ENCODE peak calls at places on chromosomes 13 and 19, in ten cellular contexts. N is right lobe of liver, Y is transverse colon, B is hepatocyte, J is trophoblast cell, U is iPS DF 6.9, L is prostate gland, G is heart right ventricle, K is neuronal stem cell, O is HepG2. M is an unnamed sample. For H3K4me1, the result is how much of the 10 kb centered on the place peaks cover.

GRCh38 chr19:15508035-15508710 is at the start of gene CYP4F22:
- DNase-seq in N (no peak), Y (no peak), B (no peak), J (no peak), U (no peak), L (no peak), G (peak), K (no peak), O (no peak), M (no peak)

GRCh38 chr19:22622901-22623840 is 11.0 kb upstream of the ZNF492 start:
- DNase-seq in N (no peak), Y (no peak), B (no peak), J (no peak), U (no peak), L (no peak), G (peak), K (no peak), O (no peak), M (peak)

GRCh38 chr13:48398450-48399095 is 14.3 kb downstream of the LPAR6 start:
- DNase-seq in N (no peak), Y (no peak), B (no peak), J (no peak), U (no peak), L (no peak), G (no peak), K (no peak), O (no peak), M (no peak)

GRCh38 chr19:12695997-12696365 is 450 bp downstream of the FBXW9 start:
- DNase-seq in N (no peak), Y (no peak), B (no peak), J (no peak), U (no peak), L (no peak), G (no peak), K (no peak), O (no peak), M (no peak)

GRCh38 chr13:80399340-80400163 is 58.6 kb upstream of the SPRY2 start:
- DNase-seq in N (no peak), Y (peak), B (peak), J (no peak), U (no peak), L (no peak), G (no peak), K (no peak), O (no peak), M (no peak)

GRCh38 chr19:35027851-35028599 is 2.2 kb upstream of the SCN1B start:
- DNase-seq in N (no peak), Y (no peak), B (no peak), J (no peak), U (no peak), L (no peak), G (no peak), K (no peak), O (no peak), M (no peak)

GRCh38 chr13:39034085-39034484 is 3.8 kb downstream of the PROSER1 start:
- DNase-seq in N (no peak), Y (no peak), B (no peak), J (no peak), U (no peak), L (no peak), G (no peak), K (no peak), O (no peak), M (no peak)

GRCh38 chr19:41548954-41549688 is 26.8 kb upstream of the CEACAM21 start:
- DNase-seq in N (no peak), Y (peak), B (no peak), J (no peak), U (no peak), L (no peak), G (no peak), K (peak), O (no peak), M (no peak)

GRCh38 chr19:43337737-43338136 is 15.7 kb upstream of the CD177 start:
- DNase-seq in N (no peak), Y (peak), B (no peak), J (no peak), U (no peak), L (no peak), G (no peak), K (no peak), O (no peak), M (no peak)

GRCh38 chr13:29204651-29205050 is 384.5 kb downstream of the MTUS2 start:
- DNase-seq in N (no peak), Y (no peak), B (no peak), J (no peak), U (no peak), L (no peak), G (no peak), K (no peak), O (no peak), M (no peak)

GRCh38 chr19:29956855-29957254 is 14.8 kb downstream of the URI1 start:
- DNase-seq in N (no peak), Y (no peak), B (no peak), J (no peak), U (no peak), L (no peak), G (no peak), K (no peak), O (peak), M (no peak)

GRCh38 chr19:13597625-13598024 is 91.3 kb upstream of the CACNA1A start:
- DNase-seq in N (no peak), Y (peak), B (peak), J (peak), U (no peak), L (peak), G (no peak), K (peak), O (peak), M (peak)

GRCh38 chr19:18131841-18132596 is 20.9 kb upstream of the PIK3R2 start:
- DNase-seq in N (no peak), Y (no peak), B (no peak), J (no peak), U (no peak), L (no peak), G (no peak), K (no peak), O (no peak), M (no peak)

GRCh38 chr19:5039642-5040543 is 71.0 kb downstream of the KDM4B start:
- DNase-seq in N (no peak), Y (no peak), B (no peak), J (no peak), U (no peak), L (no peak), G (no peak), K (no peak), O (no peak), M (no peak)

GRCh38 chr13:82661126-82661525 is 1221.1 kb downstream of the SLITRK1 start:
- DNase-seq in N (no peak), Y (no peak), B (no peak), J (no peak), U (no peak), L (no peak), G (no peak), K (no peak), O (peak), M (no peak)

GRCh38 chr19:18995804-18996241 is 37.5 kb downstream of the SUGP2 start:
- DNase-seq in N (no peak), Y (peak), B (peak), J (peak), U (peak), L (peak), G (peak), K (peak), O (peak), M (peak)

GRCh38 chr19:19113040-19113541 is 25.2 kb downstream of the TMEM161A start:
- DNase-seq in N (no peak), Y (no peak), B (no peak), J (no peak), U (no peak), L (no peak), G (no peak), K (no peak), O (peak), M (no peak)

GRCh38 chr19:49301165-49301865 is 23.7 kb downstream of the SLC6A16 start:
- DNase-seq in N (peak), Y (peak), B (peak), J (peak), U (peak), L (peak), G (peak), K (peak), O (peak), M (peak)

GRCh38 chr19:55253842-55254624 is 4.8 kb downstream of the PPP6R1 start:
- DNase-seq in N (no peak), Y (peak), B (no peak), J (no peak), U (no peak), L (no peak), G (no peak), K (no peak), O (no peak), M (no peak)

GRCh38 chr13:36431204-36432105 is 840 bp upstream of the CCNA1 start:
- DNase-seq in N (no peak), Y (no peak), B (peak), J (no peak), U (no peak), L (no peak), G (peak), K (peak), O (no peak), M (no peak)

GRCh38 chr19:15934332-15935078 is at the start of gene CYP4F11:
- DNase-seq in N (peak), Y (peak), B (no peak), J (no peak), U (no peak), L (peak), G (peak), K (no peak), O (peak), M (peak)

GRCh38 chr19:3507371-3508120 is 1.4 kb downstream of the FZR1 start:
- DNase-seq in N (no peak), Y (peak), B (peak), J (peak), U (no peak), L (peak), G (no peak), K (no peak), O (peak), M (no peak)

GRCh38 chr19:866769-867300 is 7.4 kb downstream of the CFD start:
- DNase-seq in N (no peak), Y (no peak), B (no peak), J (no peak), U (no peak), L (no peak), G (no peak), K (no peak), O (no peak), M (no peak)

GRCh38 chr19:4652075-4652474 is 12.8 kb downstream of the TNFAIP8L1 start:
- DNase-seq in N (no peak), Y (no peak), B (no peak), J (no peak), U (no peak), L (no peak), G (no peak), K (no peak), O (no peak), M (no peak)

GRCh38 chr13:33379597-33379996 is 94.0 kb upstream of the STARD13 start:
- DNase-seq in N (no peak), Y (no peak), B (no peak), J (no peak), U (peak), L (no peak), G (no peak), K (no peak), O (peak), M (no peak)

GRCh38 chr19:56252699-56253422 is 19.7 kb upstream of the EDDM13 start:
- DNase-seq in N (peak), Y (peak), B (peak), J (peak), U (peak), L (peak), G (peak), K (peak), O (peak), M (peak)

GRCh38 chr13:87810391-87810801 is 139.2 kb downstream of the SLITRK5 start:
- DNase-seq in N (peak), Y (no peak), B (peak), J (no peak), U (peak), L (no peak), G (no peak), K (no peak), O (peak), M (no peak)

GRCh38 chr13:37690361-37690760 is 91.8 kb upstream of the POSTN start:
- DNase-seq in N (no peak), Y (no peak), B (no peak), J (no peak), U (no peak), L (no peak), G (no peak), K (no peak), O (no peak), M (no peak)

GRCh38 chr13:37700887-37701286 is 102.3 kb upstream of the POSTN start:
- DNase-seq in N (no peak), Y (no peak), B (no peak), J (no peak), U (no peak), L (no peak), G (no peak), K (no peak), O (no peak), M (no peak)

GRCh38 chr13:37695200-37695599 is 96.6 kb upstream of the POSTN start:
- DNase-seq in N (no peak), Y (no peak), B (no peak), J (no peak), U (no peak), L (no peak), G (no peak), K (no peak), O (no peak), M (no peak)
- H3K27ac ChIP-seq in N (no peak), Y (no peak), B (no peak), J (no peak), U (no peak), L (no peak), G (no peak), K (no peak), O (no peak), M (no peak)

GRCh38 chr13:59790626-59791025 is 373.1 kb downstream of the DIAPH3 start:
- DNase-seq in N (no peak), Y (no peak), B (no peak), J (no peak), U (no peak), L (no peak), G (no peak), K (no peak), O (no peak), M (no peak)
- H3K4me1 ChIP-seq in N (under half), Y (under half), B (under half), J (under half), U (under half), L (under half), G (under half), K (under half), O (under half), M (under half)

GRCh38 chr19:6373813-6374108 is 1.2 kb downstream of the ALKBH7 start:
- DNase-seq in N (no peak), Y (no peak), B (no peak), J (no peak), U (no peak), L (no peak), G (no peak), K (no peak), O (no peak), M (no peak)
- H3K27ac ChIP-seq in N (no peak), Y (peak), B (peak), J (no peak), U (no peak), L (peak), G (peak), K (peak), O (peak), M (no peak)

DNA sequence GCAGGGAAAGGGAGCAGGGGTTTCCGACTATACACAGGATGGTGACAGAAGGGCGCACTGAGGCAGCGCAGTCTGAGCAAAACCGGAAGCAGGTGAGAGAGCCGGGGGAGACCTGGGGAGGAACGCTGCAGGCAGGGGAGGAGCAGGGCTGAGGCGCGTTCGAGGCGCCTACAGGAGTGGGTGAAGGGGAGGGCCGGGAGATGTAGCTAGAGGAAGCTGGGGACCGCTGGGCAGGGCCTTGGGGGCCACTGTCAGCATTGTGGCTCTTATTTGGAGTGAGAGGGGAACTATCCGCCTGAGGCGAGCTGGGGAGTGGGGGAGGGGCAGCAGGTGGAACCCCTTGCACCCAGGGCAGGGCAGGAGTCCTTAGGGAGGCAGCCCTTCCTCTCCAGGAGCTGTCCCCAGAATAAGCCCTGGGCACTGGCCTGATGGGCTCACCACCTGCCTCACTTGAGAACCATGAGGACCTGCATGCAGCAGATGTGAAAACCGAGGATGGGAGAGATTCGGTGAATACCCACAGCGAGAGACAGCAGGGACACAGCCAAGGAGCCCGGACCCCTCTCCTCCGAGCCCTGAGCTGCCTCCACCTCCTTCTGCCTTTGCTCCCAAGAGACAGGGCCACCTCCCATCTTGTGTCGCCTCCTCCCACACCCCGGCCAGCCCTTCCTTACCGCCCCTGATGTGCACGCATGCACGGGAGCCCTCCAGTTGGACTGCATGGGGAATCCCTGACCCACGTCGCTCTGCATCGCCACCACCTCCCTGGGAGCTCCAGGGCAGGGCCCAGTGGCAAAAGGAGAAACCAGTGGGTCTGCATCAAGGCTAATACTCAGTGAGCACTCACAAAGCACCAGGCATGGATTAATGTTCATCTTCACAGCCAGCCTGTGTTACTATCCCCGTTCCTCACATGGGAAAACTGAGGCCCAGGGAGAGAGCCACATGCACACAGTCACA is 10.3 kb downstream of the AKT2 start:
- DNase-seq in N (no peak), Y (no peak), B (peak), J (no peak), U (no peak), L (no peak), G (no peak), K (no peak), O (no peak), M (no peak)
- H3K4me1 ChIP-seq in N (under half), Y (under half), B (under half), J (under half), U (under half), L (under half), G (half or more), K (under half), O (under half), M (under half)